ENCODE peak calls at places on chromosomes 11 and 22, in nine cellular contexts. S, E, Q, Z, G, O, X, M and F are unnamed samples.

GRCh38 chr11:73217131-73217809 is 811 bp upstream of the P2RY2 start:
- DNase-seq in X (no peak), M (no peak), E (no peak), O (no peak), Q (no peak), G (peak), Z (no peak), S (no peak), F (no peak)

GRCh38 chr22:28208036-28208435 is 289.0 kb upstream of the PITPNB start:
- DNase-seq in G (no peak), M (no peak), X (no peak), E (no peak), Q (peak), S (no peak), O (no peak), Z (no peak), F (no peak)

GRCh38 chr11:35413568-35413967 is 5.8 kb downstream of the SLC1A2 start:
- DNase-seq in Z (no peak), G (no peak), Q (no peak), X (no peak), E (no peak), O (peak), M (no peak), S (no peak), F (no peak)

GRCh38 chr11:81007046-81007445 is 1566.2 kb upstream of the TENM4 start:
- DNase-seq in G (no peak), E (no peak), M (peak), S (no peak), Z (no peak), X (no peak), Q (peak), O (no peak), F (no peak)

GRCh38 chr11:130420478-130421198 is 7.8 kb downstream of the ADAMTS8 start:
- DNase-seq in E (no peak), G (no peak), Z (no peak), S (no peak), X (peak), M (no peak), O (no peak), Q (no peak), F (no peak)

GRCh38 chr11:73140213-73141030 is 1.7 kb downstream of the FCHSD2 start:
- DNase-seq in M (peak), X (no peak), Q (peak), Z (no peak), E (no peak), G (no peak), S (peak), O (no peak), F (no peak)

GRCh38 chr11:122391049-122391448 is 264.5 kb upstream of the UBASH3B start:
- DNase-seq in X (no peak), E (no peak), S (no peak), G (no peak), Q (no peak), M (no peak), Z (no peak), O (no peak), F (no peak)

GRCh38 chr22:50731811-50732624 is 6.0 kb upstream of the ACR start:
- DNase-seq in O (no peak), G (no peak), X (peak), E (peak), M (peak), Q (no peak), S (no peak), Z (peak), F (peak)

GRCh38 chr11:11500744-11501487 is 120.9 kb downstream of the GALNT18 start:
- DNase-seq in S (no peak), Z (no peak), X (no peak), O (no peak), E (no peak), M (no peak), G (no peak), Q (no peak), F (no peak)

GRCh38 chr22:19579113-19579811 is 55.1 kb upstream of the CLDN5 start:
- DNase-seq in X (no peak), Z (no peak), O (no peak), Q (peak), G (no peak), E (no peak), M (no peak), S (no peak), F (no peak)

GRCh38 chr11:68912254-68912653 is 8.6 kb downstream of the IGHMBP2 start:
- DNase-seq in G (no peak), X (no peak), S (no peak), M (no peak), Z (no peak), Q (no peak), E (no peak), O (no peak), F (no peak)

GRCh38 chr11:93236741-93237675 is 39.2 kb upstream of the SLC36A4 start:
- DNase-seq in X (peak), S (peak), O (no peak), E (no peak), M (peak), Q (peak), G (no peak), Z (no peak), F (no peak)

GRCh38 chr11:64359712-64360402 is 895 bp downstream of the RPS6KA4 start:
- DNase-seq in G (no peak), M (peak), O (no peak), X (peak), S (no peak), Z (no peak), Q (no peak), E (no peak), F (peak)

GRCh38 chr22:38762607-38763006 is 6.8 kb upstream of the SUN2 start:
- DNase-seq in S (no peak), G (no peak), M (no peak), Z (no peak), O (peak), Q (no peak), X (no peak), E (no peak), F (no peak)

GRCh38 chr11:44313701-44314489 is 4.0 kb upstream of the ALX4 start:
- DNase-seq in S (no peak), O (no peak), M (no peak), Z (no peak), E (no peak), G (no peak), X (no peak), Q (no peak), F (no peak)

GRCh38 chr22:30879398-30879797 is 89.2 kb downstream of the MORC2 start:
- DNase-seq in M (no peak), G (no peak), S (no peak), O (no peak), Z (no peak), X (no peak), Q (no peak), E (no peak), F (no peak)

GRCh38 chr22:36155702-36156101 is 4.9 kb downstream of the APOL3 start:
- DNase-seq in X (peak), S (no peak), Z (no peak), O (peak), Q (no peak), E (no peak), G (peak), M (peak), F (no peak)

GRCh38 chr11:76752321-76753175 is 30.6 kb upstream of the TSKU start:
- DNase-seq in S (no peak), Q (peak), O (no peak), Z (no peak), G (no peak), M (peak), E (no peak), X (no peak), F (no peak)

GRCh38 chr22:44088976-44089570 is 65.0 kb downstream of the PARVB start:
- DNase-seq in Q (peak), M (no peak), G (no peak), E (no peak), X (peak), Z (no peak), S (no peak), O (peak), F (no peak)

GRCh38 chr22:25666308-25666707 is 75.7 kb upstream of the MYO18B start:
- DNase-seq in G (no peak), Z (no peak), S (peak), E (no peak), M (peak), Q (no peak), O (no peak), X (no peak), F (no peak)